ENCODE peak calls at places on chromosomes 11 and 22, in six cellular contexts. L is IMR-90, E is H9, O is mesenchymal stem cell, J is H1, D is trophoblast cell. H is an unnamed sample.

GRCh38 chr11:69301491-69302401 is 7.8 kb downstream of the MYEOV start:
- DNase-seq in J (no peak), D (peak; percentile 38), E (no peak), L (peak; percentile 91), O (peak; percentile 85), H (no peak)

GRCh38 chr22:45684752-45685359 is 13.2 kb downstream of the ATXN10 start:
- DNase-seq in E (no peak), D (no peak), J (no peak), O (no peak), L (no peak), H (no peak)

GRCh38 chr11:102560555-102561011 is 30.0 kb upstream of the MMP7 start:
- DNase-seq in E (no peak), L (peak; percentile 52), O (peak; percentile 69), D (no peak), J (no peak), H (no peak)

GRCh38 chr11:126457817-126458216 is 102.3 kb downstream of the ST3GAL4 start:
- DNase-seq in D (no peak), J (no peak), L (no peak), E (no peak), O (no peak), H (no peak)

GRCh38 chr11:62627718-62628117 is 5.9 kb upstream of the B3GAT3 start:
- DNase-seq in O (no peak), L (no peak), E (no peak), D (no peak), J (no peak), H (no peak)

GRCh38 chr11:19929655-19930054 is 217.0 kb downstream of the NAV2 start:
- DNase-seq in O (peak; percentile 47), D (no peak), J (no peak), L (peak; percentile 63), E (no peak), H (no peak)

GRCh38 chr11:3051435-3052108 is 5.7 kb downstream of the CARS1 start:
- DNase-seq in J (no peak), D (no peak), L (no peak), E (no peak), O (no peak), H (no peak)

GRCh38 chr22:26892401-26893033 is 235.1 kb downstream of the MIAT start:
- DNase-seq in O (peak; percentile 76), E (peak; percentile 25), D (no peak), J (peak; percentile 42), L (no peak), H (no peak)

GRCh38 chr11:131661137-131661536 is 290.7 kb downstream of the NTM start:
- DNase-seq in J (no peak), E (no peak), L (peak; percentile 32), O (peak; percentile 25), D (peak; percentile 19), H (no peak)

GRCh38 chr11:20368441-20368840 is 4.9 kb downstream of the HTATIP2 start:
- DNase-seq in L (no peak), O (no peak), D (no peak), E (no peak), J (no peak), H (no peak)

GRCh38 chr11:112216591-112217105 is 9.6 kb upstream of the PTS start:
- DNase-seq in L (peak; percentile 83), O (peak; percentile 53), J (no peak), D (no peak), E (no peak), H (no peak)

GRCh38 chr11:132238331-132238730 is 867.9 kb downstream of the NTM start:
- DNase-seq in D (no peak), E (no peak), L (no peak), J (no peak), O (no peak), H (no peak)

GRCh38 chr11:131671764-131672163 is 301.3 kb downstream of the NTM start:
- DNase-seq in D (no peak), E (peak; percentile 84), J (peak; percentile 74), L (no peak), O (no peak), H (no peak)

GRCh38 chr11:17827006-17827405 is 92.4 kb downstream of the KCNC1 start:
- DNase-seq in O (no peak), D (no peak), J (no peak), E (no peak), L (no peak), H (peak; percentile 21)

GRCh38 chr11:64659417-64660144 is 63.4 kb downstream of the NRXN2 start:
- DNase-seq in D (peak; percentile 84), E (no peak), J (no peak), O (peak; percentile 89), L (peak; percentile 93), H (no peak)

GRCh38 chr11:101586965-101587364 is 3.2 kb upstream of the TRPC6 start:
- DNase-seq in J (no peak), O (no peak), L (no peak), D (no peak), E (no peak), H (no peak)

GRCh38 chr22:48627203-48627602 is 1200.5 kb downstream of the BRD1 start:
- DNase-seq in D (no peak), E (no peak), J (no peak), O (no peak), L (no peak), H (no peak)

GRCh38 chr11:92596596-92597317 is 372.1 kb downstream of the FAT3 start:
- DNase-seq in O (no peak), D (no peak), J (no peak), E (no peak), L (no peak), H (no peak)

GRCh38 chr22:42151924-42152635 is 21.5 kb upstream of the CYP2D6 start:
- DNase-seq in D (no peak), J (peak; percentile 61), E (peak; percentile 45), L (no peak), O (no peak), H (no peak)

GRCh38 chr11:78469905-78470304 is 52.3 kb upstream of the GAB2 start:
- DNase-seq in O (no peak), J (no peak), E (no peak), D (no peak), L (no peak), H (no peak)

GRCh38 chr11:119625206-119625988 is 103.6 kb downstream of the NECTIN1 start:
- DNase-seq in E (peak; percentile 25), D (no peak), J (no peak), L (no peak), O (no peak), H (no peak)

GRCh38 chr11:36056160-36056751 is 112.4 kb downstream of the LDLRAD3 start:
- DNase-seq in J (peak; percentile 74), O (no peak), D (peak; percentile 26), E (peak; percentile 65), L (peak; percentile 40), H (no peak)

GRCh38 chr11:8209208-8209807 is 40.5 kb upstream of the RIC3 start:
- DNase-seq in E (peak; percentile 67), L (no peak), J (peak; percentile 92), D (no peak), O (no peak), H (no peak)

GRCh38 chr11:63961608-63962412 is 12.6 kb upstream of the COX8A start:
- DNase-seq in E (peak; percentile 48), L (peak; percentile 31), J (no peak), D (no peak), O (peak; percentile 50), H (no peak)

GRCh38 chr11:45328726-45329125 is 42.6 kb upstream of the SYT13 start:
- DNase-seq in E (no peak), O (no peak), J (no peak), D (no peak), L (no peak), H (no peak)

GRCh38 chr11:109972939-109973338 is 120.3 kb upstream of the ZC3H12C start:
- DNase-seq in J (no peak), O (no peak), L (no peak), E (no peak), D (no peak), H (no peak)

GRCh38 chr11:64313491-64314145 is 3.7 kb downstream of the TRMT112 start:
- DNase-seq in L (no peak), E (no peak), D (no peak), J (no peak), O (no peak), H (no peak)

GRCh38 chr11:130449996-130450419 is 1.6 kb downstream of the ADAMTS15 start:
- DNase-seq in O (peak; percentile 68), J (peak; percentile 93), D (peak; percentile 14), E (peak; percentile 94), L (peak; percentile 82), H (no peak)

GRCh38 chr11:117492578-117493251 is 165.1 kb downstream of the CEP164 start:
- DNase-seq in E (peak; percentile 69), D (no peak), O (no peak), L (no peak), J (peak; percentile 76), H (peak; percentile 54)

GRCh38 chr11:31863170-31863929 is 52.2 kb upstream of the PAX6 start:
- DNase-seq in L (no peak), O (no peak), J (no peak), E (peak; percentile 54), D (no peak), H (no peak)
- H3K14ac ChIP-seq in L (no peak overlapping the region), O (no peak overlapping the region), J (no peak overlapping the region), E (no peak overlapping the region), D (no peak overlapping the region), H (no peak overlapping the region)

GRCh38 chr22:37633693-37634504 is 5.6 kb upstream of the SH3BP1 start:
- DNase-seq in D (peak; percentile 54), E (peak; percentile 86), O (peak; percentile 92), L (peak; percentile 92), J (peak; percentile 70), H (peak; percentile 61)
- H3K18ac ChIP-seq in D (peak overlapping the region; percentile 43), E (peak overlapping the region; percentile 12), O (peak overlapping the region; percentile 97), L (peak overlapping the region; percentile 35), J (peak overlapping the region; percentile 80), H (peak overlapping the region; percentile 72)

DNA sequence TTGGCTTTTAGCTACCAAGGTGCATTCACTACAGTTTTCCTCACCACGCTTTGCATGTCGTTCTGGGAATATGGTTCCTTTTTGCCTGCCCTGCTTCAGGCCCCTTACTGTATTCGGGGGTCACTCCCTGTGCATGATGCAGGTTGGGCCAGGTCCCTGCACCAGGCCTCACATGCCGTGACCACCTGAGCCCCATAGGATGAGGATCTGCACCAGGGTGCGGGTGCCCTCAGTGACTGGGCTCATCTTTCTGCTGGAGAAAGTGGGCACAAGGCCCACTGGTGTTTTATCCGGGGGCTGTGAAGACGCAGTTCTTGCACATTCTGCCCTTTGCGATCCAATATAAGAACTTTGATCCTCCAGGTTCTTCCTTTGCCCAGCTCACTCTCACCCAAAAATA is 45.7 kb upstream of the CABP7 start:
- DNase-seq in L (no peak), D (no peak), E (no peak), O (no peak), J (no peak), H (no peak)
- H3K14ac ChIP-seq in L (no peak overlapping the region), D (no peak overlapping the region), E (no peak overlapping the region), O (no peak overlapping the region), J (no peak overlapping the region), H (no peak overlapping the region)

DNA sequence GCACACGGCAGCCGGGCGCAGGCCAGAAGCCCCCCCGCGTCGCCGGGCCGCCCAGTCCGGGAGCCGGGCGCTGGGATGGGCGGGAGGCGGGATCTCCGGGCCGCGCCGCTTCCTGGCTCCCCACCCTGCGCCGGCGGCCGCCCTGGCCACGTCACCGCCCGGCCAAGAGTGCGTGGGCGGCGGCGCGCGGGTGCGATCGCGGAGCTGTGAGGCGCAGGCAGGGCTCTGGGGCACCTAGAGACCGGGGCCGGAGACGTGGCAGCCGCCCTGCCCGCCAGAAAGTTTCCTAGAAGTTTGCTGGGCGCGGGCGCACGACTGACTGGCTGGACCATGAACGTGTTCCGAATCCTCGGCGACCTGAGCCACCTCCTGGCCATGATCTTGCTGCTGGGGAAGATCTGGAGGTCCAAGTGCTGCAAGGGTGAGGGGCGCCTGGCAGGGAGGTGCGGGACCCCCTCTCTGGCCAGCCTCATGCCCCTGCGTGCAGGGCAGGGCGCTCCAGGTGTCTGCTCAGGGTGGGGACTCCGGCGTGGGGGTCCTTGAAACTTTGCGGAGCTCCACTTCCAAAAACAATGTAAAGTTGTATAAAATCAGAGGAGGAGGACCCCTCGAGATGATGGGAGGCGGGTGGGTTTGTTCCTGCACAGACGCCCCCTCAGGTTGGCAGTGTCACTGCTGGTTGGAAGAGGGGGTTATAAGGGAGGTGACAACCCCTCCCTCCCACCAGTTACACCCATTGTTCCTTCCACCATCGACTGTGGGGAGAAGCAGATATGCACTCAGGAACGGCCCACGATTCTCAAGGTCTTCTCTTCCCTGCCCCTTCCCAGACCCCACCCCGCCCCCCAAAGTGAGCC is at the start of gene KDELR3:
- DNase-seq in E (no peak), J (no peak), O (peak; percentile 71), L (peak; percentile 71), D (peak; percentile 62), H (no peak)
- H3K18ac ChIP-seq in E (no peak within 1 kb of the TSS), J (peak within 1 kb of the TSS; percentile 97), O (peak within 1 kb of the TSS; percentile 99), L (peak within 1 kb of the TSS; percentile 93), D (peak within 1 kb of the TSS; percentile 69), H (peak within 1 kb of the TSS; percentile 100)

H was measured in neuronal stem cell.